ENCODE peak calls at places on chromosomes 6 and 20, in six cellular contexts. One of them, this sample, is unnamed.
A peak's percentile ranks its signal among the peaks of the same experiment; 100 is the strongest.

GRCh38 chr6:149332602-149333311 is 15.2 kb downstream of the TAB2 start:
- DNase-seq in adipocyte: no peak
- DNase-seq in fibroblast of pulmonary artery: no peak
- DNase-seq in adrenal gland: no peak
- DNase-seq in AG10803: no peak
- DNase-seq in AG09309: no peak
- DNase-seq in this sample: no peak

GRCh38 chr6:1311400-1312192 is at the start of gene FOXQ1:
- DNase-seq in adipocyte: peak; percentile 62
- DNase-seq in fibroblast of pulmonary artery: no peak
- DNase-seq in adrenal gland: no peak
- DNase-seq in AG10803: no peak
- DNase-seq in AG09309: no peak
- DNase-seq in this sample: no peak

GRCh38 chr6:10613693-10614092 is 80.7 kb downstream of the C6orf52 start:
- DNase-seq in adipocyte: peak; percentile 12
- DNase-seq in fibroblast of pulmonary artery: no peak
- DNase-seq in adrenal gland: no peak
- DNase-seq in AG10803: no peak
- DNase-seq in AG09309: no peak
- DNase-seq in this sample: no peak

GRCh38 chr20:10522328-10522727 is 87.2 kb downstream of the SLX4IP start:
- DNase-seq in adipocyte: no peak
- DNase-seq in fibroblast of pulmonary artery: no peak
- DNase-seq in adrenal gland: no peak
- DNase-seq in AG10803: no peak
- DNase-seq in AG09309: no peak
- DNase-seq in this sample: no peak

GRCh38 chr20:573414-574296 is 30.1 kb upstream of the CSNK2A1 start:
- DNase-seq in adipocyte: no peak
- DNase-seq in fibroblast of pulmonary artery: no peak
- DNase-seq in adrenal gland: no peak
- DNase-seq in AG10803: no peak
- DNase-seq in AG09309: no peak
- DNase-seq in this sample: no peak

GRCh38 chr20:25632940-25633790 is 9.4 kb upstream of the NANP start:
- DNase-seq in adipocyte: no peak
- DNase-seq in fibroblast of pulmonary artery: no peak
- DNase-seq in adrenal gland: no peak
- DNase-seq in AG10803: peak; percentile 9
- DNase-seq in AG09309: no peak
- DNase-seq in this sample: no peak

GRCh38 chr6:111207141-111207858 is 120.0 kb downstream of the SLC16A10 start:
- DNase-seq in adipocyte: no peak
- DNase-seq in fibroblast of pulmonary artery: peak; percentile 25
- DNase-seq in adrenal gland: no peak
- DNase-seq in AG10803: no peak
- DNase-seq in AG09309: no peak
- DNase-seq in this sample: no peak

GRCh38 chr6:133992992-133993682 is 40.1 kb downstream of the TBPL1 start:
- DNase-seq in adipocyte: peak; percentile 51
- DNase-seq in fibroblast of pulmonary artery: peak; percentile 65
- DNase-seq in adrenal gland: no peak
- DNase-seq in AG10803: no peak
- DNase-seq in AG09309: no peak
- DNase-seq in this sample: no peak

GRCh38 chr6:44128020-44128917 is 915 bp downstream of the TMEM63B start:
- DNase-seq in adipocyte: peak; percentile 75
- DNase-seq in fibroblast of pulmonary artery: peak; percentile 22
- DNase-seq in adrenal gland: peak; percentile 57
- DNase-seq in AG10803: no peak
- DNase-seq in AG09309: no peak
- DNase-seq in this sample: no peak

GRCh38 chr6:4008324-4009047 is 70.5 kb downstream of the FAM217A start:
- DNase-seq in adipocyte: peak; percentile 98
- DNase-seq in fibroblast of pulmonary artery: peak; percentile 90
- DNase-seq in adrenal gland: peak; percentile 30
- DNase-seq in AG10803: peak; percentile 91
- DNase-seq in AG09309: peak; percentile 87
- DNase-seq in this sample: peak; percentile 66

GRCh38 chr20:60057866-60058807 is 99.9 kb downstream of the CDH26 start:
- DNase-seq in adipocyte: peak; percentile 25
- DNase-seq in fibroblast of pulmonary artery: peak; percentile 10
- DNase-seq in adrenal gland: peak; percentile 42
- DNase-seq in AG10803: peak; percentile 9
- DNase-seq in AG09309: no peak
- DNase-seq in this sample: peak; percentile 91

GRCh38 chr20:64069614-64070243 is 6.7 kb downstream of the TCEA2 start:
- DNase-seq in adipocyte: peak; percentile 50
- DNase-seq in fibroblast of pulmonary artery: peak; percentile 28
- DNase-seq in adrenal gland: peak; percentile 55
- DNase-seq in AG10803: no peak
- DNase-seq in AG09309: no peak
- DNase-seq in this sample: no peak

GRCh38 chr6:44219053-44219814 is 2.5 kb downstream of the MYMX start:
- DNase-seq in adipocyte: peak; percentile 83
- DNase-seq in fibroblast of pulmonary artery: peak; percentile 58
- DNase-seq in adrenal gland: peak; percentile 91
- DNase-seq in AG10803: peak; percentile 27
- DNase-seq in AG09309: no peak
- DNase-seq in this sample: no peak

GRCh38 chr6:26183581-26184408 is 96.6 kb downstream of the HFE start:
- DNase-seq in adipocyte: peak; percentile 87
- DNase-seq in fibroblast of pulmonary artery: peak; percentile 94
- DNase-seq in adrenal gland: peak; percentile 84
- DNase-seq in AG10803: peak; percentile 88
- DNase-seq in AG09309: peak; percentile 66
- DNase-seq in this sample: peak; percentile 53

GRCh38 chr6:166448432-166448831 is 65.7 kb upstream of the MPC1 start:
- DNase-seq in adipocyte: no peak
- DNase-seq in fibroblast of pulmonary artery: no peak
- DNase-seq in adrenal gland: no peak
- DNase-seq in AG10803: no peak
- DNase-seq in AG09309: no peak
- DNase-seq in this sample: no peak

GRCh38 chr6:88492824-88493223 is 326.7 kb upstream of the CNR1 start:
- DNase-seq in adipocyte: peak; percentile 46
- DNase-seq in fibroblast of pulmonary artery: peak; percentile 63
- DNase-seq in adrenal gland: peak; percentile 30
- DNase-seq in AG10803: peak; percentile 46
- DNase-seq in AG09309: peak; percentile 3
- DNase-seq in this sample: peak; percentile 7

GRCh38 chr6:143535189-143535614 is 23.7 kb upstream of the FUCA2 start:
- DNase-seq in adipocyte: no peak
- DNase-seq in fibroblast of pulmonary artery: no peak
- DNase-seq in adrenal gland: no peak
- DNase-seq in AG10803: no peak
- DNase-seq in AG09309: no peak
- DNase-seq in this sample: no peak

GRCh38 chr20:50242548-50242862 is 51.9 kb downstream of the CEBPB start:
- DNase-seq in adipocyte: no peak
- DNase-seq in fibroblast of pulmonary artery: no peak
- DNase-seq in adrenal gland: no peak
- DNase-seq in AG10803: no peak
- DNase-seq in AG09309: no peak
- DNase-seq in this sample: no peak

GRCh38 chr6:54074591-54075195 is 36.5 kb upstream of the MLIP start:
- DNase-seq in adipocyte: peak; percentile 29
- DNase-seq in fibroblast of pulmonary artery: peak; percentile 35
- DNase-seq in adrenal gland: no peak
- DNase-seq in AG10803: peak; percentile 77
- DNase-seq in AG09309: no peak
- DNase-seq in this sample: peak; percentile 27

GRCh38 chr6:54072708-54073313 is 38.4 kb upstream of the MLIP start:
- DNase-seq in adipocyte: no peak
- DNase-seq in fibroblast of pulmonary artery: no peak
- DNase-seq in adrenal gland: no peak
- DNase-seq in AG10803: peak; percentile 51
- DNase-seq in AG09309: no peak
- DNase-seq in this sample: no peak

GRCh38 chr6:54074109-54074508 is 37.1 kb upstream of the MLIP start:
- DNase-seq in adipocyte: no peak
- DNase-seq in fibroblast of pulmonary artery: no peak
- DNase-seq in adrenal gland: no peak
- DNase-seq in AG10803: no peak
- DNase-seq in AG09309: no peak
- DNase-seq in this sample: no peak

GRCh38 chr6:54073487-54073886 is 37.8 kb upstream of the MLIP start:
- DNase-seq in adipocyte: no peak
- DNase-seq in fibroblast of pulmonary artery: no peak
- DNase-seq in adrenal gland: no peak
- DNase-seq in AG10803: no peak
- DNase-seq in AG09309: no peak
- DNase-seq in this sample: no peak

DNA sequence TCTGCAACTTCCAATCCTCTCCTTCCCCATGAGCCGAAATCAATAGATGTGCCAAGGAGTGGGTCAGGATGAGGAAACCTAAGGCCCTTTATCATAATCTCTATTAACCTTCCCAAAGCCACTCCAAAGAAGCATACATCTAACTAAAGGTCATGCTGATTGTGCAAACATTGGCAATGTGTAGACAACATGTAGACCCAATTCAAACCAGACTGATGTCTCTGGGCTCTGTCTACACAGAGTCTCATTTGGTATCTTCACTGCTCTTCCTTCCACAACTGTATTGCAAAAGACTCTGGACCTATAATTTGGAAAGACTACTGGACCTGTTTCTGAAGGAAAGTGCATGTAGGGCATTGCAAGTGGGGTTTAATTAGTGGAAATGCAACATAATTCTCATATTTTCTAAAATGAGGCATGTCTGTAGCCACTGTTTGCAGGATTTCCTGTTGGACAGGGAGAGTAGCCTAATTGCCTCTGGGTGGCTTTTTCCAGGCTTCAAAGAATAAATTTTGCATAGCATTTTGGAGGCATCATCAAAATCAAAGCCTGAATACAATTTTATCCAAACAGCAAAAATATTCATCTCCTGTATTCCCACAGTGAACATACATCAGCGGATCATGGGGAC is 35.0 kb upstream of the MLIP start:
- DNase-seq in adipocyte: no peak
- DNase-seq in fibroblast of pulmonary artery: no peak
- DNase-seq in adrenal gland: no peak
- DNase-seq in AG10803: no peak
- DNase-seq in AG09309: no peak
- DNase-seq in this sample: no peak
- H3K4me3 ChIP-seq in adipocyte: no peak overlapping the region
- H3K4me3 ChIP-seq in fibroblast of pulmonary artery: no peak overlapping the region
- H3K4me3 ChIP-seq in adrenal gland: no peak overlapping the region
- H3K4me3 ChIP-seq in AG10803: no peak overlapping the region
- H3K4me3 ChIP-seq in AG09309: no peak overlapping the region
- H3K4me3 ChIP-seq in this sample: no peak overlapping the region

GRCh38 chr6:28545955-28546354 is 20.3 kb downstream of the GPX5 start:
- DNase-seq in adipocyte: no peak
- DNase-seq in fibroblast of pulmonary artery: no peak
- DNase-seq in adrenal gland: no peak
- DNase-seq in AG10803: no peak
- DNase-seq in AG09309: no peak
- DNase-seq in this sample: no peak

GRCh38 chr6:28542440-28543293 is 17.0 kb downstream of the GPX5 start:
- DNase-seq in adipocyte: peak; percentile 84
- DNase-seq in fibroblast of pulmonary artery: peak; percentile 82
- DNase-seq in adrenal gland: peak; percentile 51
- DNase-seq in AG10803: peak; percentile 82
- DNase-seq in AG09309: peak; percentile 55
- DNase-seq in this sample: peak; percentile 65

GRCh38 chr6:28543671-28544131 is 18.0 kb downstream of the GPX5 start:
- DNase-seq in adipocyte: peak; percentile 44
- DNase-seq in fibroblast of pulmonary artery: peak; percentile 23
- DNase-seq in adrenal gland: no peak
- DNase-seq in AG10803: no peak
- DNase-seq in AG09309: no peak
- DNase-seq in this sample: no peak

GRCh38 chr6:28544211-28544610 is 18.5 kb downstream of the GPX5 start:
- DNase-seq in adipocyte: no peak
- DNase-seq in fibroblast of pulmonary artery: no peak
- DNase-seq in adrenal gland: no peak
- DNase-seq in AG10803: no peak
- DNase-seq in AG09309: no peak
- DNase-seq in this sample: no peak

DNA sequence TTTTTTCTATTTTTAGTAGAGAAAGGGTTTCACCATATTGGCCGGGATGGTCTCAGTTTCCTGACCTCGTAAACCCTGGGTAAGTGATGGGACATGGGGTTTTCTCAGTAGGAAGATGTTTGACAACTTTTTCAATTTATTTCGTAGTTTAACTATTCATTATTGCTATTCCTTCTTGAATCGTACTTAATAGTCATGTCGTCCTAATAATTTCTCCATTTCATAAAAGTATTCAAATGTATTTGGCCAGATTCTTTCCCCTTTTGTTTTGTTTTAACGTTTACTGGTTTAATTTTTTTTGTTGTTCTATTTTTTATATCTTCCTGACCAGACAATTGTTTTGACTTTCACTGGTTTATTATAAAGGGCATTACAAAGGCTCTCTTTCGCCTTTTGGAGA is 16.3 kb downstream of the GPX5 start:
- DNase-seq in adipocyte: no peak
- DNase-seq in fibroblast of pulmonary artery: no peak
- DNase-seq in adrenal gland: no peak
- DNase-seq in AG10803: no peak
- DNase-seq in AG09309: no peak
- DNase-seq in this sample: no peak
- H3K4me3 ChIP-seq in adipocyte: no peak overlapping the region
- H3K4me3 ChIP-seq in fibroblast of pulmonary artery: no peak overlapping the region
- H3K4me3 ChIP-seq in adrenal gland: no peak overlapping the region
- H3K4me3 ChIP-seq in AG10803: no peak overlapping the region
- H3K4me3 ChIP-seq in AG09309: no peak overlapping the region
- H3K4me3 ChIP-seq in this sample: no peak overlapping the region

GRCh38 chr6:32835167-32835893 is 3.2 kb downstream of the TAP2 start:
- DNase-seq in adipocyte: no peak
- DNase-seq in fibroblast of pulmonary artery: no peak
- DNase-seq in adrenal gland: no peak
- DNase-seq in AG10803: no peak
- DNase-seq in AG09309: no peak
- DNase-seq in this sample: no peak

GRCh38 chr6:32837651-32838113 is 857 bp downstream of the TAP2 start:
- DNase-seq in adipocyte: no peak
- DNase-seq in fibroblast of pulmonary artery: no peak
- DNase-seq in adrenal gland: no peak
- DNase-seq in AG10803: no peak
- DNase-seq in AG09309: no peak
- DNase-seq in this sample: no peak

GRCh38 chr6:32839356-32839755 is 817 bp upstream of the TAP2 start:
- DNase-seq in adipocyte: no peak
- DNase-seq in fibroblast of pulmonary artery: no peak
- DNase-seq in adrenal gland: no peak
- DNase-seq in AG10803: no peak
- DNase-seq in AG09309: no peak
- DNase-seq in this sample: no peak

GRCh38 chr6:32838114-32838958 is at the start of gene TAP2:
- DNase-seq in adipocyte: peak; percentile 98
- DNase-seq in fibroblast of pulmonary artery: peak; percentile 92
- DNase-seq in adrenal gland: peak; percentile 98
- DNase-seq in AG10803: peak; percentile 89
- DNase-seq in AG09309: peak; percentile 63
- DNase-seq in this sample: peak; percentile 60

GRCh38 chr6:32836873-32837272 is 1.7 kb downstream of the TAP2 start:
- DNase-seq in adipocyte: no peak
- DNase-seq in fibroblast of pulmonary artery: no peak
- DNase-seq in adrenal gland: no peak
- DNase-seq in AG10803: no peak
- DNase-seq in AG09309: no peak
- DNase-seq in this sample: no peak
- H3K4me3 ChIP-seq in adipocyte: no peak overlapping the region
- H3K4me3 ChIP-seq in fibroblast of pulmonary artery: no peak overlapping the region
- H3K4me3 ChIP-seq in adrenal gland: no peak overlapping the region
- H3K4me3 ChIP-seq in AG10803: no peak overlapping the region
- H3K4me3 ChIP-seq in AG09309: no peak overlapping the region
- H3K4me3 ChIP-seq in this sample: no peak overlapping the region

GRCh38 chr20:32535316-32535952 is 49.7 kb downstream of the NOL4L start:
- DNase-seq in adipocyte: no peak
- DNase-seq in fibroblast of pulmonary artery: no peak
- DNase-seq in adrenal gland: no peak
- DNase-seq in AG10803: no peak
- DNase-seq in AG09309: no peak
- DNase-seq in this sample: no peak
- H3K4me3 ChIP-seq in adipocyte: no peak overlapping the region
- H3K4me3 ChIP-seq in fibroblast of pulmonary artery: no peak overlapping the region
- H3K4me3 ChIP-seq in adrenal gland: no peak overlapping the region
- H3K4me3 ChIP-seq in AG10803: no peak overlapping the region
- H3K4me3 ChIP-seq in AG09309: no peak overlapping the region
- H3K4me3 ChIP-seq in this sample: no peak overlapping the region